ENCODE peak calls at places on chromosomes 16 and 17, in five cellular contexts. X is GM12878, F is H1, M is K562, E is SK-N-SH. A is an unnamed sample.

GRCh38 chr17:9974460-9975381 is 69.7 kb upstream of the RCVRN start:
- DNase-seq in F (no peak), M (no peak), X (no peak), E (no peak), A (no peak)

GRCh38 chr17:80870401-80870800 is 121.2 kb upstream of the CHMP6 start:
- DNase-seq in M (no peak), F (no peak), X (no peak), E (no peak), A (no peak)

GRCh38 chr17:9080296-9080914 is 59.1 kb downstream of the NTN1 start:
- DNase-seq in M (no peak), X (no peak), F (no peak), E (no peak), A (no peak)

GRCh38 chr16:74650966-74651567 is 15.6 kb downstream of the RFWD3 start:
- DNase-seq in M (no peak), F (no peak), E (peak), X (no peak), A (no peak)

GRCh38 chr17:78127888-78128615 is 503 bp downstream of the TMC6 start:
- DNase-seq in E (peak), X (no peak), M (peak), F (no peak), A (no peak)

GRCh38 chr16:14672403-14672971 is 21.6 kb downstream of the PLA2G10 start:
- DNase-seq in F (no peak), X (peak), E (no peak), M (peak), A (no peak)

GRCh38 chr17:19590912-19591551 is 57.4 kb downstream of the SLC47A1 start:
- DNase-seq in F (no peak), M (no peak), E (peak), X (no peak), A (no peak)

GRCh38 chr17:48236681-48237134 is 129.1 kb downstream of the SNX11 start:
- DNase-seq in M (no peak), E (no peak), F (no peak), X (no peak), A (no peak)

GRCh38 chr17:32302860-32303649 is 37.4 kb downstream of the RHBDL3 start:
- DNase-seq in X (no peak), M (no peak), F (peak), E (peak), A (no peak)

GRCh38 chr16:65005696-65006095 is 116.2 kb downstream of the CDH11 start:
- DNase-seq in F (no peak), M (no peak), X (no peak), E (no peak), A (no peak)

GRCh38 chr17:49694847-49695697 is 12.7 kb downstream of the SLC35B1 start:
- DNase-seq in F (peak), E (peak), M (peak), X (no peak), A (peak)

DNA sequence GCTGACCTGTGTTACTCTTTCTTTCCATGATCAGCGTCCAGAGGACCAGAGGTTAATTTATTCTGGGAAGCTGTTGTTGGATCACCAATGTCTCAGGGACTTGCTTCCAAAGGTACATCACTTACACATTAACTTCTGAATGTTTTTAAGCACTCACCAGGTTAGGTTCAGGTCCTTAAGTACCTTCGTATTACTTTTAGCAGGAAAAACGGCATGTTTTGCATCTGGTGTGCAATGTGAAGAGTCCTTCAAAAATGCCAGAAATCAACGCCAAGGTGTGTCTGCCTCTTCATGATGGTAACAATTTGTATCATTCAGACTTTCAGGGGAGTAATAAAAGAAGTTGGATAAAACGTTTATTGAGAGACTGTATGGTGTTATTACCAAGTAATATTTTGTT is 3.3 kb downstream of the HERPUD1 start:
- DNase-seq in E (no peak), X (no peak), F (no peak), M (no peak), A (no peak)
- H3K4me3 ChIP-seq in E (peak), X (peak), F (no peak), M (no peak), A (no peak)

DNA sequence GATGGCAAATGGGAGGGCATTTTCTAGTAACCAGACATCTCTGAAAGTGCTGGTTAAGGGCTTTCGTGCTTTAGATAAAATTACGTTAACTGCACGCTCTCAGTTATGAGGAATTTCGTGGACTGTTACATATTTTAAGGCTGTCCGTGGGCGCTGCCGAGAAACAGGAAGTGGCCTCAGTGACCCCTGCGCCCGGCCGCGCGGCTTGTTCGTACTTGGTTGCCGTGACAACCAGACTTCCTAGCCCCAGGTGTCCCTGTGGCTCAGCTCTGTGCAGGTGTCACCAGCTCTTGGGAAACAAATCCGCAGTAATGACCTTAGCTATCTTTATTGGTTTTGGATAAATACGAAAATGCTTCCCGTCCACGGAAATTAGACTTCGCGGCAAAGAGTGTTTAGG is 52.7 kb downstream of the LMF1 start:
- DNase-seq in F (no peak), E (no peak), M (no peak), X (no peak), A (no peak)
- TF ChIP-seq GABPA in F (no peak), E (no peak), M (no peak), X (no peak), A (no peak)

GRCh38 chr16:31877876-31878642 is 4.5 kb downstream of the ZNF267 start:
- DNase-seq in E (no peak), M (no peak), F (no peak), X (no peak), A (no peak)
- H3K4me3 ChIP-seq in E (no peak), M (no peak), F (no peak), X (peak), A (no peak)

GRCh38 chr16:57985204-57986121 is 14.5 kb upstream of the CNGB1 start:
- DNase-seq in M (peak), F (peak), E (peak), X (no peak), A (no peak)
- TF ChIP-seq GABPA in M (no peak), F (no peak), E (no peak), X (no peak), A (no peak)

GRCh38 chr17:14791221-14791620 is 473.9 kb downstream of the PMP22 start:
- DNase-seq in F (no peak), X (no peak), M (no peak), E (no peak), A (no peak)
- H3K4me3 ChIP-seq in F (no peak), X (no peak), M (no peak), E (no peak), A (no peak)

DNA sequence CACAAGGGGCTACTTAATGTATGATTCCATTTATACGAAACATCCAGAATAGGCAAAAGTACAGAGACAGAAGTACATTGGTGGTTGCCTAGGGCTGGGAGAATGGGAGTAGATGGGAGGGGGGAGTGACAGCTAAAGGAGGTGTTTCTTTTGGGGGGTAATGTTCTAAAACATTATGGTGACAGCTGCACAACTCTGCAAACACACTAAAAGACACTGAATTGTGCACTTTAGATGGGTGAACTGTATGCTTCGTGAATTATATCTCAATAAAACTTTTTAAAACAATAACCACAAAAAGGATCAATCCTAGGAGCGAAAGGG is 661 bp downstream of the LYRM9 start:
- DNase-seq in F (no peak), E (no peak), X (no peak), M (no peak), A (no peak)
- TF ChIP-seq GABPA in F (no peak), E (no peak), X (no peak), M (no peak), A (no peak)

GRCh38 chr16:58234831-58235595 is 37.1 kb upstream of the CSNK2A2 start:
- DNase-seq in M (no peak), F (no peak), X (no peak), E (no peak), A (no peak)

GRCh38 chr16:58236231-58236690 is 38.4 kb upstream of the CSNK2A2 start:
- DNase-seq in M (peak), X (no peak), F (peak), E (peak), A (peak)

GRCh38 chr16:58236831-58237230 is 38.9 kb upstream of the CSNK2A2 start:
- DNase-seq in M (no peak), E (no peak), X (no peak), F (peak), A (no peak)

GRCh38 chr16:58230259-58230658 is 32.4 kb upstream of the CSNK2A2 start:
- DNase-seq in F (no peak), M (no peak), X (no peak), E (no peak), A (no peak)

DNA sequence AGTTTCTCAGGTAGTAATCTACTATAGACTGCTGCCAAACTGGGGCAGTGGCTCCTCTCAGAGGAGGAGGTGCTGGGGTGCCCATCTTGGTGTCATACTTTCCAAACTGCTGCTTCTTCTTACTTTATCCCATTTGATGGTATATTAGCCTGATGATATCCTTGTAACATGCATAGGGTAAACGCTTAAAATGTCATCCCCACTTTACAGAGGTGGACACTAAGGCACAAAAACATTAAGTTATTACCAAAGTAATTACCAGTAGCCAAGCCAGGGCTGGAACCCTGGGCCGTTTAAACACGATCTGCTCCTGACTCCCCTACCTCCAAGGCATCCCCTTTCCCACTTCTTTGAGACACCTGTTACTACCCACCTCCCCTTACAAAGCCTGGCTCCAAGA is 37.8 kb upstream of the CSNK2A2 start:
- DNase-seq in M (no peak), F (no peak), E (no peak), X (no peak), A (no peak)
- H3K4me3 ChIP-seq in M (no peak), F (peak), E (peak), X (peak), A (no peak)

DNA sequence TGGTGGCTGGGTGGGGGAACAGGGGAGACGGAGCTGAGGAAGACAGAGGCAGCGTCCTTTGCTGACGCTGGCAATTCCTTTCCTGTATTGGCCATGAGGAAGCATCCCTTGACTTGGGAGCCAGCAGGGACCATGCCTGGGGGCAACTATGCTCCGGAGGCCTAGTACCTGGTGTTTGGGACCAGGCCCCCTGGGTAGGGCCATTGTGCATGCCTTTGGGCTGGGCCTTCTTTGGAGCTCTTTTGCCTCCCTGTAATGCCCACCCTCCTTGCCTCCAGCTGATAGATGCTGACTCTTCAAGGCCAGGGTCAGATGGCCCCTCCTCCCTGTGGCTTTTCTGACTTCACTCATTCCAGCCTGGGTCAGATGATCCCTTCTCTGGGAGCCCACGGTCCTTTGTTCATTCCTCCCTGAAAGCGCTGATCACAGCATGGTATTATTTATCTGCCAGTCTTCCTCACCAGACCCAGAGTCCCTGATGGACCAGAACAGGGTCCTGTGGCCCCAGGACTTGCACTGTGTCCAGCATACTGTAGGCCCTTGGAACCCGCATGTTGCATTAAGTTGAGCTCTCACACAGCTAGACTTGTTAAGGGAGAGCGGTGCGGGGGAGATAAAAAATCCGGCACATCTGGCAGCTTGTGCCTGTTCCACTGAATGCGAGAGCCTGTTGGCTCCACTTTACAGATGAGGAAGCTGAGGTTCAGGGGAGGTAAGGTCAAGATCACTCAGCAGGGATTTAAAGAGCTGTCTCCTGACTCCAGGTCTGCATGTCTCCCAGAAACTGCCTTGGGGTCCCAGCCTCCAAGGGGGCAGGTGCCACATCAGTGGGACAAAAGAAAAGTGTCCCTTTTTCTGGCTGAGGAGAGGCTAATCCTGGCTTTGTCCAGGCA is 2.9 kb downstream of the STARD3 start:
- DNase-seq in X (no peak), F (no peak), E (no peak), M (no peak), A (no peak)
- TF ChIP-seq GABPA in X (no peak), F (no peak), E (no peak), M (no peak), A (no peak)

DNA sequence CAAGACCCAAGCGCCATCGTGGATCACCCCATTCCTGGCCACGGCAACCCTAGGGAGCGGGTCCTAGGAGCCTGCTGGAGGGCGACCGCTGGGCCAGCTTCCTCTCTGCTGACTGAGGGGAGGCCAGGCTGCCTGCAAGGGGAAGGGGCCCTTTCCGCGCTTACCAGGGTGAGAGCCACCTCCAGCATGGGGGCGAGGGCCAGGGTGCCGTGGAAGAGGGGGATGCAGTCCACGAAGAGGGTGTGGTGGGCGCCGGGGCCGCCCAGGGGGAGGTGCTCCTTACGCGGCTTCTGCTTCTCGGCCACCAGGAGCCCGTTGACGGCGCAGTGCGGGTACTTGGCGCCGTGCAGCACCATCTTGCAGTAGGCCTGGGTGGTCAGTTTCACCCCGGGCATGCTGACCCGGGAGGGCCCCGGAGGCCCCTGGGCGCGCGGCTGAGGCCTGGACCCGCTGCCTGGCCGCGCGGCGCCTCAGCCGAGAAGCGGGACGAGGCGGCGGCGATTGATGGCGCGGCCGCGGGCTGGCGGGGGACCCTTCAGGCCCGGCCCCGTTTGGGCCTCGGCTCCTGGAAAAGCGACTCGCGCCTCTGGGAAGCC is 345 bp downstream of the EMC8 start:
- DNase-seq in E (peak), X (no peak), F (peak), M (peak), A (peak)
- H3K4me3 ChIP-seq in E (peak), X (peak), F (peak), M (peak), A (peak)

DNA sequence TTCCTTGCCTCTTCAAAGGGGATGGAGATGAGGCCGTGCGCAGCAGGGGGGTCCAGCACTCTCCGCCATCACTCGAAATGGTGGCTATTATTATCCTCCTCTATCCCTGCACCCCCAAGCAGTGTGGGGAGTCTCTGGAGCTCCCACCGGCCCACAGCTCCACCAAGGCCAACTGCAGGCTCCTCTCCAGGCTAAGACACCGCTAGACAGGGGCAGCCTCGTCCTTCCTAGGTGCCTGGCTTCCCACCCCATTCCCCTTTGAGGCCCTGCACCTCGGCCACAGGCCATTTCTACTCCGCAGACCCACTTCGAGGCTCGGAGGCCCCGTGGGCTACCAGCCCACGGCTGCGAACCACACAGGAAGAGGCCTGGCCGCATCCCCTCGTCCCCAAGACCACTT is 39.6 kb upstream of the PABPN1L start:
- DNase-seq in E (no peak), X (no peak), F (no peak), M (peak), A (no peak)
- TF ChIP-seq GABPA in E (no peak), X (no peak), F (no peak), M (no peak), A (no peak)